ENCODE peak calls at places on chromosomes 4 and X, in seven cellular contexts. A, H, O, Q, T, Y and G are unnamed samples.

GRCh38 chr4:150493846-150494245 is 88.1 kb upstream of the MAB21L2 start:
- DNase-seq in Q (peak; percentile 8), O (peak; percentile 40), A (no peak), Y (no peak), H (no peak), T (no peak), G (no peak)

GRCh38 chr4:10020106-10020505 is 1.2 kb downstream of the SLC2A9 start:
- DNase-seq in A (no peak), H (no peak), O (no peak), Q (no peak), Y (no peak), T (no peak), G (no peak)

GRCh38 chr4:167218022-167218608 is 16.2 kb downstream of the SPOCK3 start:
- DNase-seq in Q (no peak), T (peak; percentile 79), Y (no peak), A (no peak), H (no peak), O (no peak), G (no peak)

GRCh38 chr4:154551872-154552686 is 1.9 kb upstream of the PLRG1 start:
- DNase-seq in Y (peak; percentile 47), H (peak; percentile 74), T (peak; percentile 79), A (no peak), O (peak; percentile 75), Q (peak; percentile 89), G (peak; percentile 93)

GRCh38 chrX:129634541-129634940 is 20.2 kb downstream of the APLN start:
- DNase-seq in Y (peak; percentile 55), O (no peak), H (no peak), Q (no peak), A (no peak), T (no peak), G (no peak)

GRCh38 chr4:795726-796119 is 30.2 kb downstream of the CPLX1 start:
- DNase-seq in T (no peak), Q (no peak), O (no peak), A (peak; percentile 67), Y (no peak), H (no peak), G (no peak)

GRCh38 chr4:2333356-2333841 is 71.5 kb upstream of the MXD4 start:
- DNase-seq in A (peak; percentile 54), Q (no peak), O (peak; percentile 9), Y (peak; percentile 26), T (no peak), H (no peak), G (no peak)

GRCh38 chr4:148716361-148717063 is 274.3 kb upstream of the NR3C2 start:
- DNase-seq in H (no peak), O (no peak), A (no peak), Y (no peak), T (peak; percentile 11), Q (no peak), G (no peak)

GRCh38 chr4:101114936-101115372 is 232.4 kb downstream of the PPP3CA start:
- DNase-seq in A (no peak), O (peak; percentile 83), H (no peak), Q (peak; percentile 72), Y (no peak), T (peak; percentile 86), G (no peak)

GRCh38 chrX:69070949-69071650 is 94.2 kb downstream of the PJA1 start:
- DNase-seq in H (no peak), T (no peak), O (no peak), Q (peak; percentile 25), Y (peak; percentile 63), A (peak; percentile 74), G (no peak)

GRCh38 chr4:185237185-185237584 is 27.8 kb downstream of the SNX25 start:
- DNase-seq in A (peak; percentile 59), O (no peak), Y (no peak), T (no peak), H (no peak), Q (no peak), G (no peak)

GRCh38 chr4:185238750-185239149 is 29.4 kb downstream of the SNX25 start:
- DNase-seq in O (peak; percentile 39), Y (no peak), A (no peak), Q (peak; percentile 20), H (no peak), T (no peak), G (no peak)

GRCh38 chr4:185236155-185236503 is 26.7 kb downstream of the SNX25 start:
- DNase-seq in H (no peak), O (no peak), A (no peak), Y (no peak), Q (no peak), T (no peak), G (no peak)

GRCh38 chr4:185235480-185236154 is 26.2 kb downstream of the SNX25 start:
- DNase-seq in O (peak; percentile 55), Y (peak; percentile 71), Q (no peak), A (no peak), T (no peak), H (no peak), G (no peak)

GRCh38 chr4:185238261-185238681 is 28.9 kb downstream of the SNX25 start:
- DNase-seq in T (no peak), O (peak; percentile 84), Y (no peak), A (peak; percentile 94), Q (peak; percentile 88), H (no peak), G (no peak)
- H3K79me2 ChIP-seq in T (no peaks in the 10 kb centered on the region), O (peaks cover 2% of the 10 kb centered on the region), Y (peaks cover 81% of the 10 kb centered on the region), A (peaks cover 55% of the 10 kb centered on the region), Q (peaks cover 67% of the 10 kb centered on the region), H (no peaks in the 10 kb centered on the region), G (peaks cover 73% of the 10 kb centered on the region)

GRCh38 chrX:66676990-66677389 is 38.1 kb upstream of the EDA2R start:
- DNase-seq in O (peak; percentile 69), Q (peak; percentile 85), A (no peak), Y (no peak), H (no peak), T (no peak), G (no peak)

GRCh38 chrX:66676413-66676812 is 37.5 kb upstream of the EDA2R start:
- DNase-seq in H (no peak), Q (peak; percentile 70), O (peak; percentile 65), A (no peak), Y (no peak), T (no peak), G (no peak)

GRCh38 chrX:66675541-66675940 is 36.7 kb upstream of the EDA2R start:
- DNase-seq in H (no peak), Q (peak; percentile 7), Y (no peak), T (no peak), O (no peak), A (no peak), G (no peak)

GRCh38 chrX:66674506-66674905 is 35.6 kb upstream of the EDA2R start:
- DNase-seq in T (no peak), H (no peak), Q (no peak), A (no peak), Y (no peak), O (no peak), G (no peak)

GRCh38 chrX:66672106-66672505 is 33.2 kb upstream of the EDA2R start:
- DNase-seq in T (no peak), A (no peak), H (no peak), Q (peak; percentile 43), O (no peak), Y (no peak), G (no peak)
- H3K9me3 ChIP-seq in T (no peaks in the 10 kb centered on the region), A (no peaks in the 10 kb centered on the region), H (no peaks in the 10 kb centered on the region), Q (no peaks in the 10 kb centered on the region), O (no peaks in the 10 kb centered on the region), Y (no peaks in the 10 kb centered on the region), G (peaks cover 57% of the 10 kb centered on the region)

DNA sequence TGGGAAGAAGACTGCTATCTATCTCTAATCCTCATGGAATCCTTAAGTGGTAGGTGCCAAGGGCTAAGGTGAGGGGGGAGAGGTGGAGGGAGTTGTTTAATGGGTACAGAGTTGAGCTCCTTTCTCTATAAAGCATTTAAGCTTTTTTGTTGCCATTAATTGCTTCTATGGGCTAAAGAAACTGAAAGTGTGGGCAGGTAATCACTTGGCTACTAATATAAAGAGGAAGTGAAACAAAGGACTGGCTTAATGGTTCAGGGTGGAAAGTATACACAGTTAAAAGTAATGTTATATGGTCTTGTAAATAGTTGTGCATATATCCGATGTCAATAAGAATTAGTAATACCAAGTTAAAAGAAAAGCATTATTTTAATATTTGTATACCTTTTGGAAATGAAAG is 83.9 kb downstream of the POLA1 start:
- DNase-seq in T (no peak), H (no peak), O (no peak), Q (no peak), Y (no peak), A (no peak), G (peak; percentile 74)
- H3K4me2 ChIP-seq in T (no peak overlapping the region), H (no peak overlapping the region), O (no peak overlapping the region), Q (no peak overlapping the region), Y (no peak overlapping the region), A (no peak overlapping the region), G (peak overlapping the region; percentile 46)

DNA sequence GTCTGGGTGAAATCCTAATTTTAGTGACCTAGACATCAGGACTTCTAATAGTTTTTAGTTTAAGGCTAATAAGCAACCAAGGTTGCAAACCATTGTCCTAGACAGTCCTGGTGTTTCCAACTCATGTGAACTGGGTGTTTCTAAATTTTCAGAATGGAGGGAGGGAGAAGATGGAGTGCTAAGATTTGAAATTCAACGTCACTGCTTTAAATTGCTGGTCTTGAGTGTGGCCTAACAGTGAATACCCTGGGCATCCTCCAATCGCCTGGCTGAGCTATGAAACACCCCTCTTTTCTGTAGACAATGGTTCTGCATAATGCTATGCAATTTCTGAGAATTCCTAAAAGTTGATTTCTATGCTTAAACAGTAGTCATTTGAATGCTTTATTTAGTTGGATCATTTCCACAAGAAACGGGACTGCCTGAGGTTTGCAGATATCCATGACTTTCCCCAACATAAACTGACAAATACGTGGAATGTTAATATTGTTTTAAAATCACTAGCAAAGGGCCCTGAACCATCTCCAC is 1.2 kb downstream of the FBXL5 start:
- DNase-seq in A (no peak), Y (peak; percentile 54), T (peak; percentile 32), Q (peak; percentile 77), H (peak; percentile 31), O (peak; percentile 74), G (peak; percentile 83)
- H3K79me2 ChIP-seq in A (peaks cover 62% of the 10 kb centered on the region), Y (peaks cover 58% of the 10 kb centered on the region), T (peaks cover 58% of the 10 kb centered on the region), Q (peaks cover 58% of the 10 kb centered on the region), H (peaks cover 70% of the 10 kb centered on the region), O (peaks cover 60% of the 10 kb centered on the region), G (peaks cover 59% of the 10 kb centered on the region)

GRCh38 chr4:6574747-6575502 is at the start of gene MAN2B2:
- DNase-seq in H (peak; percentile 89), O (peak; percentile 68), A (peak; percentile 100), Y (peak; percentile 100), T (peak; percentile 77), Q (peak; percentile 93), G (peak; percentile 93)
- H3K9me3 ChIP-seq in H (no peaks in the 10 kb centered on the region), O (no peaks in the 10 kb centered on the region), A (peaks cover 3% of the 10 kb centered on the region), Y (no peaks in the 10 kb centered on the region), T (no peaks in the 10 kb centered on the region), Q (no peaks in the 10 kb centered on the region), G (no peaks in the 10 kb centered on the region)

GRCh38 chr4:95532305-95532704 is 16.5 kb downstream of the UNC5C start:
- DNase-seq in T (no peak), A (no peak), O (no peak), H (no peak), Y (no peak), Q (no peak), G (no peak)
- H3K4me2 ChIP-seq in T (no peak overlapping the region), A (no peak overlapping the region), O (no peak overlapping the region), H (no peak overlapping the region), Y (peak overlapping the region; percentile 18), Q (no peak overlapping the region), G (no peak overlapping the region)